ENCODE peak calls at places on chromosome 13, in nine cellular contexts. T is cardiac muscle cell, W is heart right ventricle, U is ovary, L is left ventricle myocardium inferior, O is lung, X is sigmoid colon, K is ascending aorta, J is spleen. B is an unnamed sample.

GRCh38 chr13:51083706-51084105 is 27.4 kb downstream of the C13orf42 start:
- DNase-seq in U (no peak), L (no peak), O (no peak), T (no peak), X (no peak), K (no peak), J (no peak), W (no peak), B (no peak)

GRCh38 chr13:101121608-101122007 is 294.7 kb downstream of the NALCN start:
- DNase-seq in O (no peak), J (no peak), U (no peak), T (no peak), W (no peak), K (no peak), L (no peak), X (no peak), B (no peak)

GRCh38 chr13:93635687-93636086 is 409.1 kb downstream of the GPC6 start:
- DNase-seq in U (no peak), W (no peak), K (peak; percentile 62), X (no peak), T (no peak), O (no peak), L (no peak), J (no peak), B (no peak)

GRCh38 chr13:20672772-20673171 is 30.7 kb upstream of the IL17D start:
- DNase-seq in X (no peak), L (no peak), W (no peak), T (no peak), J (no peak), U (no peak), K (no peak), O (no peak), B (no peak)

GRCh38 chr13:42574435-42575311 is 721 bp downstream of the TNFSF11 start:
- DNase-seq in J (peak; percentile 83), T (no peak), X (no peak), K (no peak), L (no peak), O (no peak), W (no peak), U (no peak), B (no peak)

GRCh38 chr13:29676941-29677452 is 81.5 kb upstream of the SLC7A1 start:
- DNase-seq in W (no peak), L (no peak), X (no peak), O (no peak), U (no peak), K (no peak), T (no peak), J (no peak), B (no peak)

GRCh38 chr13:83386609-83387008 is 495.7 kb downstream of the SLITRK1 start:
- DNase-seq in W (no peak), L (no peak), T (no peak), O (no peak), U (no peak), J (no peak), K (no peak), X (no peak), B (no peak)

GRCh38 chr13:110450941-110451340 is 110.6 kb downstream of the RAB20 start:
- DNase-seq in O (no peak), U (no peak), T (no peak), L (no peak), J (no peak), K (peak; percentile 55), X (no peak), W (no peak), B (no peak)

GRCh38 chr13:107650081-107650701 is 565.1 kb downstream of the LIG4 start:
- DNase-seq in W (peak; percentile 43), J (peak; percentile 68), L (peak; percentile 13), O (peak; percentile 32), U (no peak), K (no peak), T (peak; percentile 74), X (no peak), B (peak; percentile 78)

GRCh38 chr13:100423375-100423774 is 165.2 kb downstream of the GGACT start:
- DNase-seq in J (no peak), W (no peak), O (no peak), T (no peak), U (no peak), L (no peak), K (no peak), X (no peak), B (no peak)

GRCh38 chr13:75418997-75419396 is 63.0 kb downstream of the TBC1D4 start:
- DNase-seq in X (no peak), O (no peak), K (no peak), J (no peak), W (no peak), U (no peak), T (no peak), L (no peak), B (no peak)

GRCh38 chr13:95181586-95181985 is 119.7 kb downstream of the ABCC4 start:
- DNase-seq in J (no peak), U (no peak), K (no peak), L (no peak), T (no peak), X (no peak), O (no peak), W (no peak), B (no peak)

GRCh38 chr13:100753391-100753790 is 78.8 kb upstream of the TMTC4 start:
- DNase-seq in J (no peak), W (no peak), K (no peak), L (no peak), T (no peak), U (no peak), X (no peak), O (no peak), B (no peak)

DNA sequence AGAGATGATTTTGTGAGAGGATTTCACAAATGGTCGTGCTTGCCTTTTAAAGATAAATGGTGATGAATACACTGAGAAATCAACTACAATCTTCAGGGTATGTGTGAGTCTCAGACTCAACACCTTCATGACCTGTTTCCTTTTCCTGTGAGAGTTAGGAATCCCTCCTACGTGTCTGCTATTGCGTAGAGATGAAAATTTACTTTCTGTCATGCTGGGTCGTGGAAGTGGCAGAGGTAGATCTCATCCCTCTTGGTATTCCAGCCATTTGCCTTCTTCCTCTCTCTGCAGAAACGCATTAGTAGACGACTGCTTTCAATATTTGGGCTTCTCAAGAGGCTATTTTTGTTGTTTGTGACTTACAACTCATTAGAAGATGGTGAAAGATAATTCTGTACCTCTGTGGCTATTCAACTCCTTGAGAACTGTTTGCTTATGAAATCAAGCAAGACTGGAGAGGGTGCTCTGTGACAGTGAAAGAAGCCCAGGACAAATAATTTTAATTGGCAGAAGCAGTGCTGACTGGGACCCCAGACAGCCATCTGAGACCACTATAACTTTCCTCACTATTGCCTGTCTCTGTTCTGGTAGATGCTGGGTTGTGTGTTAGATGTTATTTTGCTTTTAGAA is 233.1 kb downstream of the LACC1 start:
- DNase-seq in T (no peak), U (no peak), K (no peak), X (no peak), J (no peak), L (no peak), W (no peak), O (no peak), B (no peak)
- H3K4me3 ChIP-seq in T (no peak overlapping the region), U (no peak overlapping the region), K (no peak overlapping the region), X (no peak overlapping the region), J (no peak overlapping the region), L (no peak overlapping the region), W (no peak overlapping the region), O (no peak overlapping the region), B (no peak overlapping the region)

GRCh38 chr13:74037762-74038161 is 96.4 kb downstream of the KLF12 start:
- DNase-seq in U (no peak), L (no peak), J (no peak), X (no peak), O (no peak), K (no peak), W (no peak), T (no peak), B (no peak)

GRCh38 chr13:74039154-74039553 is 95.0 kb downstream of the KLF12 start:
- DNase-seq in W (no peak), X (no peak), L (no peak), O (no peak), K (no peak), T (no peak), U (no peak), J (no peak), B (no peak)

GRCh38 chr13:74036373-74036772 is 97.8 kb downstream of the KLF12 start:
- DNase-seq in U (no peak), X (no peak), J (no peak), T (no peak), K (no peak), W (no peak), O (no peak), L (no peak), B (no peak)

GRCh38 chr13:74040200-74040599 is 94.0 kb downstream of the KLF12 start:
- DNase-seq in K (no peak), L (peak; percentile 46), O (no peak), U (no peak), J (peak; percentile 74), X (no peak), T (peak; percentile 76), W (peak; percentile 33), B (peak; percentile 43)

GRCh38 chr13:74039667-74040066 is 94.5 kb downstream of the KLF12 start:
- DNase-seq in L (no peak), J (no peak), K (no peak), O (no peak), T (no peak), U (no peak), W (no peak), X (no peak), B (no peak)
- H3K4me1 ChIP-seq in L (peaks cover 37% of the 10 kb centered on the region), J (no peaks in the 10 kb centered on the region), K (peaks cover 4% of the 10 kb centered on the region), O (peaks cover 4% of the 10 kb centered on the region), T (peaks cover 11% of the 10 kb centered on the region), U (peaks cover 1% of the 10 kb centered on the region), W (peaks cover 11% of the 10 kb centered on the region), X (no peaks in the 10 kb centered on the region), B (peaks cover 3% of the 10 kb centered on the region)

DNA sequence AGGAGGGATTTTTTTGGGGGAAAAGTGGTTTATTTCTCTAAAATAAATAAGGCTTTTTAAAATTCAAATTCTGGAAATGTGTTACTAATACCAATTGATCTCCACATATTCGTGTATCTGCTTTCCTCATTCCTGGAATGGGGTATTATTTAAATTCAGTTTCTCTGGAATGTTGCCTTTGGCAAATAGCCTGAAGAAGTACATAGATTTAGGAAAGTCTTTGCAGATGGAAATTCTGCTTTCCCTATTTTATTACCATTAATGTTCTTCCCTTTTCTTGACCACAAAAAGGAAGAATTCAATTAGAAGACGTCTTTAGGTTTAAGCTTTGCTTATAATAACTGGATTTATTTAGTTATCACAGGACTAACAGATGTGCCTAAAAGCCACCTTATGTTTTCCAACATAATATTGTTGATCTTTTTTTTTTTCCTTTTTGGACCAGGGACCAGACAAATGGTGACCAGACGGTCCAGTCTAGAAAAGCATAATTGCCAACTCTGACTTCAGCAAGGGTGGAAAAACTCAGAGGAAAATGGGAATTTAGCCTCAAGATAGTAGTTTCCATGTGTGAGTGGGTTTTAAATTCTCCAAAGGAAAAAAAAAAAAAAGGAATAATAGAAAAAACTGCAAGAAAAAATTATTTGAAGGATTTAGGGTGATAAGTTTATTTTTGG is 210.1 kb upstream of the SPRY2 start:
- DNase-seq in L (no peak), T (no peak), J (no peak), K (no peak), X (no peak), W (no peak), U (no peak), O (no peak), B (no peak)
- H3K4me3 ChIP-seq in L (no peak overlapping the region), T (no peak overlapping the region), J (no peak overlapping the region), K (no peak overlapping the region), X (no peak overlapping the region), W (no peak overlapping the region), U (no peak overlapping the region), O (no peak overlapping the region), B (no peak overlapping the region)

GRCh38 chr13:113410472-113411201 is 42.7 kb downstream of the ADPRHL1 start:
- DNase-seq in K (peak; percentile 92), W (no peak), T (no peak), U (no peak), L (no peak), J (peak; percentile 59), X (peak; percentile 80), O (no peak), B (peak; percentile 68)
- H3K4me1 ChIP-seq in K (peaks cover 39% of the 10 kb centered on the region), W (peaks cover 23% of the 10 kb centered on the region), T (peaks cover 8% of the 10 kb centered on the region), U (no peaks in the 10 kb centered on the region), L (peaks cover 81% of the 10 kb centered on the region), J (no peaks in the 10 kb centered on the region), X (peaks cover 35% of the 10 kb centered on the region), O (peaks cover 4% of the 10 kb centered on the region), B (no peaks in the 10 kb centered on the region)

B was measured in right cardiac atrium.